ENCODE peak calls at places on chromosome 15, in nine cellular contexts. N, Y, O, M, K, X, G, P and F are unnamed samples.

GRCh38 chr15:94478763-94479162 is 247.4 kb downstream of the MCTP2 start:
- DNase-seq in O (no peak), N (no peak), M (no peak), Y (no peak), G (no peak), X (no peak), P (no peak), K (no peak), F (no peak)

GRCh38 chr15:60412807-60413597 is 15.2 kb upstream of the ANXA2 start:
- DNase-seq in P (no peak), X (no peak), Y (no peak), G (no peak), K (no peak), M (no peak), O (no peak), N (no peak), F (no peak)

GRCh38 chr15:93420050-93420452 is 331.0 kb upstream of the RGMA start:
- DNase-seq in N (no peak), P (no peak), G (no peak), O (no peak), K (no peak), X (no peak), M (no peak), Y (no peak), F (no peak)

GRCh38 chr15:34154725-34155204 is 52.9 kb downstream of the PGBD4 start:
- DNase-seq in N (no peak), P (no peak), Y (no peak), G (no peak), X (no peak), M (no peak), O (no peak), K (no peak), F (no peak)

GRCh38 chr15:65365229-65365628 is 12.6 kb downstream of the IGDCC3 start:
- DNase-seq in M (no peak), O (no peak), X (no peak), N (no peak), Y (no peak), G (no peak), P (no peak), K (no peak), F (no peak)

GRCh38 chr15:47993051-47993450 is 127.7 kb upstream of the SLC24A5 start:
- DNase-seq in Y (no peak), G (no peak), K (no peak), O (no peak), P (no peak), N (no peak), X (no peak), M (no peak), F (no peak)

GRCh38 chr15:31584195-31584594 is 257.6 kb downstream of the KLF13 start:
- DNase-seq in K (no peak), O (no peak), P (no peak), N (no peak), X (no peak), Y (no peak), M (no peak), G (no peak), F (no peak)

GRCh38 chr15:62105266-62105665 is 38.5 kb downstream of the C2CD4A start:
- DNase-seq in M (no peak), Y (no peak), X (no peak), P (no peak), K (no peak), O (no peak), N (no peak), G (no peak), F (no peak)

GRCh38 chr15:27017168-27017809 is 46.3 kb downstream of the GABRG3 start:
- DNase-seq in X (no peak), Y (peak), N (no peak), M (peak), G (no peak), K (peak), P (no peak), O (peak), F (no peak)

GRCh38 chr15:37223089-37223488 is 122.7 kb upstream of the MEIS2 start:
- DNase-seq in Y (no peak), G (no peak), M (no peak), P (no peak), K (no peak), X (no peak), N (no peak), O (no peak), F (no peak)

GRCh38 chr15:31483924-31484368 is 157.3 kb downstream of the KLF13 start:
- DNase-seq in Y (no peak), N (no peak), X (no peak), K (peak), O (no peak), P (no peak), G (no peak), M (no peak), F (no peak)

GRCh38 chr15:99106417-99107220 is 1.7 kb downstream of the SYNM start:
- DNase-seq in G (peak), K (no peak), O (peak), M (no peak), P (no peak), X (peak), Y (no peak), N (peak), F (no peak)

GRCh38 chr15:84788500-84788899 is 28.7 kb upstream of the ALPK3 start:
- DNase-seq in N (no peak), K (no peak), O (no peak), X (no peak), P (no peak), Y (no peak), G (no peak), M (no peak), F (no peak)

GRCh38 chr15:65382146-65382491 is 4.3 kb upstream of the IGDCC3 start:
- DNase-seq in X (no peak), M (no peak), O (no peak), Y (no peak), G (no peak), P (no peak), K (no peak), N (no peak), F (no peak)

GRCh38 chr15:70362911-70363310 is 265.2 kb upstream of the TLE3 start:
- DNase-seq in K (peak), O (no peak), M (no peak), Y (peak), P (no peak), G (no peak), X (peak), N (peak), F (no peak)

DNA sequence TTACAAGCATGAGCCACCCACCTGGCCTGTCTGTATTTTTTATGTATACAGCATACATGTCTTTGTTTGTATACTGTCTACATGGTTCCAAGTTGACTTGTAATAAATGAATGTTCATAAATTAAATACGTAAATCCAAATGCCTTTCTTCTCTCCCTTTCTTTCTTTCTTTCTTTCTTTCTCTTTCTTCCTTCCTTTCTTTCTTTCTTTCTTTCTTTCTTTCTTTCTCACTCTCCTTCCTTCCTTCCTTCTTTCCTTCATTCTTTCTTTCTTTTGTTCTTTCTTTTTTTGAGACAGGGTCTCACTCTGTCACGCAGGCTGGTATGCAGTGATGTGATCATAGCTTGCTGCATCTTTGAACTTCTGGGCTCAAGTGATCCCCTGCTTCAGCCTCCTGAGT is 17.1 kb upstream of the ZNF710 start:
- DNase-seq in Y (no peak), G (no peak), O (no peak), P (no peak), X (no peak), M (no peak), K (no peak), N (no peak), F (no peak)
- H3K4me3 ChIP-seq in Y (no peak), G (no peak), O (no peak), P (no peak), X (no peak), M (no peak), K (no peak), N (no peak), F (no peak)

GRCh38 chr15:52795464-52796227 is 5.5 kb upstream of the ONECUT1 start:
- DNase-seq in X (no peak), P (no peak), M (no peak), G (no peak), O (no peak), K (no peak), Y (no peak), N (no peak), F (no peak)
- H3K4me3 ChIP-seq in X (no peak), P (no peak), M (no peak), G (no peak), O (no peak), K (no peak), Y (no peak), N (no peak), F (no peak)

DNA sequence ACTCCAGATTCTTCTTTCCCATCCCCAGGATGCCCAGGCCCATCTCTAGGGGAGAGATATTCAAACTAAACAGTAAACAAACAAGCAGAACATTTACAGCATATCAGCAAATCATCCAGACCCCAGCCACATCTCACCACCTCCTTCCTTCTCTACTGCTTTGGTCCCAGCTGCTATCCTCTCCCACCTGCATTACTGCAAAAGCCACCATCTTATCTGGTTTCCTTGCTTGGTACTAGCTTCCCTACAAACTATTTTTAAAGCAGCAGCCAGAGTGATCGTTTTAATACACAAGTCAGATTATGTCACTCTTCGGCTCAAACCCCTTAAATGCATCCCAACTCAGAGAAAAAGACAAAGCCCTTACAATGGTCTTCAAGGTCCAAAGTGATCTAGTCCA is 4.8 kb downstream of the LYSMD2 start:
- DNase-seq in N (no peak), G (no peak), K (no peak), P (no peak), O (no peak), Y (no peak), X (no peak), M (no peak), F (no peak)
- H3K4me3 ChIP-seq in N (no peak), G (no peak), K (no peak), P (no peak), O (no peak), Y (no peak), X (no peak), M (no peak), F (no peak)

GRCh38 chr15:96264351-96264798 is 66.1 kb upstream of the NR2F2 start:
- DNase-seq in O (no peak), P (no peak), Y (peak), G (no peak), N (no peak), X (no peak), M (no peak), K (peak), F (peak)
- H3K4me3 ChIP-seq in O (no peak), P (no peak), Y (no peak), G (no peak), N (no peak), X (no peak), M (peak), K (no peak), F (no peak)

GRCh38 chr15:67097893-67098740 is 32.7 kb downstream of the SMAD3 start:
- DNase-seq in M (no peak), N (no peak), Y (peak), O (no peak), P (peak), K (peak), G (no peak), X (peak), F (no peak)
- H3K4me3 ChIP-seq in M (peak), N (peak), Y (no peak), O (peak), P (no peak), K (peak), G (no peak), X (no peak), F (no peak)